ENCODE peak calls at places on chromosomes 3 and 15, in seven cellular contexts. One of them, this sample, is unnamed.

GRCh38 chr3:128784228-128784627 is 58.2 kb downstream of the RAB7A start:
- DNase-seq in AG04449: no peak
- DNase-seq in NCI-H1105 treated with DMSO at 0.1 percent for 48 hours: no peak
- DNase-seq in effector CD4-positive, alpha-beta T cell: peak
- DNase-seq in left cardiac atrium: peak
- DNase-seq in GM03348: no peak
- DNase-seq in GM23338: peak
- DNase-seq in this sample: peak

GRCh38 chr3:129013491-129013891 is 12.4 kb downstream of the EFCC1 start:
- DNase-seq in AG04449: no peak
- DNase-seq in NCI-H1105 treated with DMSO at 0.1 percent for 48 hours: no peak
- DNase-seq in effector CD4-positive, alpha-beta T cell: no peak
- DNase-seq in left cardiac atrium: no peak
- DNase-seq in GM03348: no peak
- DNase-seq in GM23338: peak
- DNase-seq in this sample: no peak

GRCh38 chr15:32663671-32664070 is 22.2 kb downstream of the SCG5 start:
- DNase-seq in AG04449: no peak
- DNase-seq in NCI-H1105 treated with DMSO at 0.1 percent for 48 hours: no peak
- DNase-seq in effector CD4-positive, alpha-beta T cell: no peak
- DNase-seq in left cardiac atrium: no peak
- DNase-seq in GM03348: no peak
- DNase-seq in GM23338: no peak
- DNase-seq in this sample: no peak

GRCh38 chr3:183536238-183536880 is 19.1 kb downstream of the KLHL6 start:
- DNase-seq in AG04449: no peak
- DNase-seq in NCI-H1105 treated with DMSO at 0.1 percent for 48 hours: no peak
- DNase-seq in effector CD4-positive, alpha-beta T cell: no peak
- DNase-seq in left cardiac atrium: no peak
- DNase-seq in GM03348: no peak
- DNase-seq in GM23338: no peak
- DNase-seq in this sample: no peak

GRCh38 chr15:95169701-95170459 is 938.5 kb downstream of the MCTP2 start:
- DNase-seq in AG04449: no peak
- DNase-seq in NCI-H1105 treated with DMSO at 0.1 percent for 48 hours: no peak
- DNase-seq in effector CD4-positive, alpha-beta T cell: no peak
- DNase-seq in left cardiac atrium: no peak
- DNase-seq in GM03348: peak
- DNase-seq in GM23338: no peak
- DNase-seq in this sample: no peak

GRCh38 chr3:101720851-101721649 is 3.4 kb upstream of the CEP97 start:
- DNase-seq in AG04449: peak
- DNase-seq in NCI-H1105 treated with DMSO at 0.1 percent for 48 hours: no peak
- DNase-seq in effector CD4-positive, alpha-beta T cell: no peak
- DNase-seq in left cardiac atrium: no peak
- DNase-seq in GM03348: no peak
- DNase-seq in GM23338: no peak
- DNase-seq in this sample: no peak

GRCh38 chr15:52709172-52709979 is 30.2 kb upstream of the ATOSA start:
- DNase-seq in AG04449: no peak
- DNase-seq in NCI-H1105 treated with DMSO at 0.1 percent for 48 hours: no peak
- DNase-seq in effector CD4-positive, alpha-beta T cell: no peak
- DNase-seq in left cardiac atrium: no peak
- DNase-seq in GM03348: no peak
- DNase-seq in GM23338: peak
- DNase-seq in this sample: no peak

GRCh38 chr3:70780790-70781189 is 468.4 kb upstream of the MDFIC2 start:
- DNase-seq in AG04449: no peak
- DNase-seq in NCI-H1105 treated with DMSO at 0.1 percent for 48 hours: no peak
- DNase-seq in effector CD4-positive, alpha-beta T cell: no peak
- DNase-seq in left cardiac atrium: no peak
- DNase-seq in GM03348: no peak
- DNase-seq in GM23338: no peak
- DNase-seq in this sample: no peak

GRCh38 chr3:105255351-105255750 is 111.4 kb upstream of the ALCAM start:
- DNase-seq in AG04449: no peak
- DNase-seq in NCI-H1105 treated with DMSO at 0.1 percent for 48 hours: no peak
- DNase-seq in effector CD4-positive, alpha-beta T cell: no peak
- DNase-seq in left cardiac atrium: no peak
- DNase-seq in GM03348: no peak
- DNase-seq in GM23338: no peak
- DNase-seq in this sample: no peak

GRCh38 chr15:36278219-36278618 is 301.2 kb upstream of the CDIN1 start:
- DNase-seq in AG04449: no peak
- DNase-seq in NCI-H1105 treated with DMSO at 0.1 percent for 48 hours: no peak
- DNase-seq in effector CD4-positive, alpha-beta T cell: no peak
- DNase-seq in left cardiac atrium: no peak
- DNase-seq in GM03348: no peak
- DNase-seq in GM23338: peak
- DNase-seq in this sample: no peak

GRCh38 chr3:50194128-50194902 is 2.9 kb downstream of the GNAT1 start:
- DNase-seq in AG04449: no peak
- DNase-seq in NCI-H1105 treated with DMSO at 0.1 percent for 48 hours: no peak
- DNase-seq in effector CD4-positive, alpha-beta T cell: peak
- DNase-seq in left cardiac atrium: peak
- DNase-seq in GM03348: peak
- DNase-seq in GM23338: peak
- DNase-seq in this sample: peak

GRCh38 chr15:81282911-81283310 is 41.0 kb downstream of the STARD5 start:
- DNase-seq in AG04449: no peak
- DNase-seq in NCI-H1105 treated with DMSO at 0.1 percent for 48 hours: no peak
- DNase-seq in effector CD4-positive, alpha-beta T cell: no peak
- DNase-seq in left cardiac atrium: no peak
- DNase-seq in GM03348: no peak
- DNase-seq in GM23338: no peak
- DNase-seq in this sample: no peak

GRCh38 chr3:69359916-69360315 is 26.0 kb downstream of the FRMD4B start:
- DNase-seq in AG04449: no peak
- DNase-seq in NCI-H1105 treated with DMSO at 0.1 percent for 48 hours: no peak
- DNase-seq in effector CD4-positive, alpha-beta T cell: no peak
- DNase-seq in left cardiac atrium: no peak
- DNase-seq in GM03348: no peak
- DNase-seq in GM23338: no peak
- DNase-seq in this sample: no peak

GRCh38 chr3:150407051-150407817 is 864 bp upstream of the TSC22D2 start:
- DNase-seq in AG04449: no peak
- DNase-seq in NCI-H1105 treated with DMSO at 0.1 percent for 48 hours: no peak
- DNase-seq in effector CD4-positive, alpha-beta T cell: no peak
- DNase-seq in left cardiac atrium: peak
- DNase-seq in GM03348: peak
- DNase-seq in GM23338: peak
- DNase-seq in this sample: no peak

GRCh38 chr3:190444036-190444435 is 5.7 kb downstream of the TMEM207 start:
- DNase-seq in AG04449: no peak
- DNase-seq in NCI-H1105 treated with DMSO at 0.1 percent for 48 hours: no peak
- DNase-seq in effector CD4-positive, alpha-beta T cell: no peak
- DNase-seq in left cardiac atrium: no peak
- DNase-seq in GM03348: no peak
- DNase-seq in GM23338: no peak
- DNase-seq in this sample: no peak

GRCh38 chr3:186653984-186654383 is 11.8 kb upstream of the HRG start:
- DNase-seq in AG04449: no peak
- DNase-seq in NCI-H1105 treated with DMSO at 0.1 percent for 48 hours: no peak
- DNase-seq in effector CD4-positive, alpha-beta T cell: no peak
- DNase-seq in left cardiac atrium: no peak
- DNase-seq in GM03348: no peak
- DNase-seq in GM23338: peak
- DNase-seq in this sample: no peak

GRCh38 chr3:115270849-115271248 is 123.8 kb upstream of the ZBTB20 start:
- DNase-seq in AG04449: no peak
- DNase-seq in NCI-H1105 treated with DMSO at 0.1 percent for 48 hours: no peak
- DNase-seq in effector CD4-positive, alpha-beta T cell: no peak
- DNase-seq in left cardiac atrium: no peak
- DNase-seq in GM03348: no peak
- DNase-seq in GM23338: peak
- DNase-seq in this sample: no peak

GRCh38 chr3:42432485-42432884 is 22.1 kb upstream of the LYZL4 start:
- DNase-seq in AG04449: no peak
- DNase-seq in NCI-H1105 treated with DMSO at 0.1 percent for 48 hours: no peak
- DNase-seq in effector CD4-positive, alpha-beta T cell: no peak
- DNase-seq in left cardiac atrium: no peak
- DNase-seq in GM03348: no peak
- DNase-seq in GM23338: no peak
- DNase-seq in this sample: no peak

GRCh38 chr3:123476967-123477750 is 28.3 kb upstream of the ADCY5 start:
- DNase-seq in AG04449: no peak
- DNase-seq in NCI-H1105 treated with DMSO at 0.1 percent for 48 hours: peak
- DNase-seq in effector CD4-positive, alpha-beta T cell: no peak
- DNase-seq in left cardiac atrium: no peak
- DNase-seq in GM03348: no peak
- DNase-seq in GM23338: no peak
- DNase-seq in this sample: no peak

GRCh38 chr15:65326109-65326508 is 21.6 kb downstream of the RNU5B-1 start:
- DNase-seq in AG04449: no peak
- DNase-seq in NCI-H1105 treated with DMSO at 0.1 percent for 48 hours: no peak
- DNase-seq in effector CD4-positive, alpha-beta T cell: no peak
- DNase-seq in left cardiac atrium: peak
- DNase-seq in GM03348: no peak
- DNase-seq in GM23338: peak
- DNase-seq in this sample: peak

GRCh38 chr3:128399221-128399915 is 67.3 kb downstream of the DNAJB8 start:
- DNase-seq in AG04449: no peak
- DNase-seq in NCI-H1105 treated with DMSO at 0.1 percent for 48 hours: no peak
- DNase-seq in effector CD4-positive, alpha-beta T cell: no peak
- DNase-seq in left cardiac atrium: no peak
- DNase-seq in GM03348: no peak
- DNase-seq in GM23338: no peak
- DNase-seq in this sample: no peak

GRCh38 chr3:67655364-67656121 is 1.1 kb upstream of the SUCLG2 start:
- DNase-seq in AG04449: no peak
- DNase-seq in NCI-H1105 treated with DMSO at 0.1 percent for 48 hours: no peak
- DNase-seq in effector CD4-positive, alpha-beta T cell: peak
- DNase-seq in left cardiac atrium: peak
- DNase-seq in GM03348: no peak
- DNase-seq in GM23338: no peak
- DNase-seq in this sample: no peak

GRCh38 chr3:859135-859534 is 233.7 kb upstream of the CNTN6 start:
- DNase-seq in AG04449: no peak
- DNase-seq in NCI-H1105 treated with DMSO at 0.1 percent for 48 hours: no peak
- DNase-seq in effector CD4-positive, alpha-beta T cell: no peak
- DNase-seq in left cardiac atrium: no peak
- DNase-seq in GM03348: no peak
- DNase-seq in GM23338: no peak
- DNase-seq in this sample: no peak

GRCh38 chr3:7760718-7761117 is 740.9 kb upstream of the LMCD1 start:
- DNase-seq in AG04449: no peak
- DNase-seq in NCI-H1105 treated with DMSO at 0.1 percent for 48 hours: no peak
- DNase-seq in effector CD4-positive, alpha-beta T cell: no peak
- DNase-seq in left cardiac atrium: no peak
- DNase-seq in GM03348: no peak
- DNase-seq in GM23338: no peak
- DNase-seq in this sample: no peak

GRCh38 chr15:78207110-78207458 is 27.3 kb downstream of the ACSBG1 start:
- DNase-seq in AG04449: no peak
- DNase-seq in NCI-H1105 treated with DMSO at 0.1 percent for 48 hours: no peak
- DNase-seq in effector CD4-positive, alpha-beta T cell: no peak
- DNase-seq in left cardiac atrium: no peak
- DNase-seq in GM03348: no peak
- DNase-seq in GM23338: no peak
- DNase-seq in this sample: no peak

GRCh38 chr3:20073683-20074082 is 33.4 kb downstream of the KAT2B start:
- DNase-seq in AG04449: no peak
- DNase-seq in NCI-H1105 treated with DMSO at 0.1 percent for 48 hours: no peak
- DNase-seq in effector CD4-positive, alpha-beta T cell: no peak
- DNase-seq in left cardiac atrium: no peak
- DNase-seq in GM03348: no peak
- DNase-seq in GM23338: peak
- DNase-seq in this sample: no peak

GRCh38 chr15:39191871-39192281 is 389.0 kb upstream of the THBS1 start:
- DNase-seq in AG04449: no peak
- DNase-seq in NCI-H1105 treated with DMSO at 0.1 percent for 48 hours: no peak
- DNase-seq in effector CD4-positive, alpha-beta T cell: no peak
- DNase-seq in left cardiac atrium: no peak
- DNase-seq in GM03348: peak
- DNase-seq in GM23338: no peak
- DNase-seq in this sample: no peak

GRCh38 chr3:129892857-129893615 is 475 bp downstream of the TMCC1 start:
- DNase-seq in AG04449: no peak
- DNase-seq in NCI-H1105 treated with DMSO at 0.1 percent for 48 hours: peak
- DNase-seq in effector CD4-positive, alpha-beta T cell: peak
- DNase-seq in left cardiac atrium: peak
- DNase-seq in GM03348: no peak
- DNase-seq in GM23338: peak
- DNase-seq in this sample: peak

GRCh38 chr3:174955513-174956001 is 96.4 kb downstream of the NAALADL2 start:
- DNase-seq in AG04449: no peak
- DNase-seq in NCI-H1105 treated with DMSO at 0.1 percent for 48 hours: no peak
- DNase-seq in effector CD4-positive, alpha-beta T cell: no peak
- DNase-seq in left cardiac atrium: no peak
- DNase-seq in GM03348: peak
- DNase-seq in GM23338: no peak
- DNase-seq in this sample: no peak

GRCh38 chr3:54188176-54188791 is 65.9 kb downstream of the CACNA2D3 start:
- DNase-seq in AG04449: no peak
- DNase-seq in NCI-H1105 treated with DMSO at 0.1 percent for 48 hours: no peak
- DNase-seq in effector CD4-positive, alpha-beta T cell: no peak
- DNase-seq in left cardiac atrium: peak
- DNase-seq in GM03348: peak
- DNase-seq in GM23338: peak
- DNase-seq in this sample: no peak

GRCh38 chr3:39164414-39164813 is 11.0 kb upstream of the CSRNP1 start:
- DNase-seq in AG04449: no peak
- DNase-seq in NCI-H1105 treated with DMSO at 0.1 percent for 48 hours: no peak
- DNase-seq in effector CD4-positive, alpha-beta T cell: no peak
- DNase-seq in left cardiac atrium: no peak
- DNase-seq in GM03348: no peak
- DNase-seq in GM23338: no peak
- DNase-seq in this sample: no peak

GRCh38 chr15:83992356-83993031 is 243.1 kb upstream of the GOLGA6L4 start:
- DNase-seq in AG04449: no peak
- DNase-seq in NCI-H1105 treated with DMSO at 0.1 percent for 48 hours: no peak
- DNase-seq in effector CD4-positive, alpha-beta T cell: no peak
- DNase-seq in left cardiac atrium: no peak
- DNase-seq in GM03348: no peak
- DNase-seq in GM23338: no peak
- DNase-seq in this sample: no peak

GRCh38 chr3:121750087-121750415 is 510 bp upstream of the GOLGB1 start:
- DNase-seq in AG04449: no peak
- DNase-seq in NCI-H1105 treated with DMSO at 0.1 percent for 48 hours: no peak
- DNase-seq in effector CD4-positive, alpha-beta T cell: no peak
- DNase-seq in left cardiac atrium: no peak
- DNase-seq in GM03348: no peak
- DNase-seq in GM23338: no peak
- DNase-seq in this sample: no peak

GRCh38 chr3:10470666-10471336 is 34.6 kb downstream of the ATP2B2 start:
- DNase-seq in AG04449: no peak
- DNase-seq in NCI-H1105 treated with DMSO at 0.1 percent for 48 hours: no peak
- DNase-seq in effector CD4-positive, alpha-beta T cell: no peak
- DNase-seq in left cardiac atrium: no peak
- DNase-seq in GM03348: no peak
- DNase-seq in GM23338: peak
- DNase-seq in this sample: no peak

GRCh38 chr3:18189651-18190050 is 235.5 kb downstream of the SATB1 start:
- DNase-seq in AG04449: no peak
- DNase-seq in NCI-H1105 treated with DMSO at 0.1 percent for 48 hours: peak
- DNase-seq in effector CD4-positive, alpha-beta T cell: no peak
- DNase-seq in left cardiac atrium: no peak
- DNase-seq in GM03348: peak
- DNase-seq in GM23338: no peak
- DNase-seq in this sample: no peak

GRCh38 chr3:58679451-58679850 is 12.9 kb upstream of the FAM3D start:
- DNase-seq in AG04449: no peak
- DNase-seq in NCI-H1105 treated with DMSO at 0.1 percent for 48 hours: no peak
- DNase-seq in effector CD4-positive, alpha-beta T cell: no peak
- DNase-seq in left cardiac atrium: no peak
- DNase-seq in GM03348: no peak
- DNase-seq in GM23338: no peak
- DNase-seq in this sample: no peak

GRCh38 chr3:177124882-177125281 is 72.4 kb downstream of the TBL1XR1 start:
- DNase-seq in AG04449: no peak
- DNase-seq in NCI-H1105 treated with DMSO at 0.1 percent for 48 hours: no peak
- DNase-seq in effector CD4-positive, alpha-beta T cell: no peak
- DNase-seq in left cardiac atrium: no peak
- DNase-seq in GM03348: no peak
- DNase-seq in GM23338: no peak
- DNase-seq in this sample: no peak